ENCODE peak calls at places on chromosomes 12 and 14, in five cellular contexts. X, J, B, Y and E are unnamed samples.

GRCh38 chr12:92403210-92404175 is 257.8 kb upstream of the BTG1 start:
- DNase-seq in J (no peak), B (no peak), Y (no peak), X (no peak), E (peak)

GRCh38 chr12:31316964-31317363 is 9.0 kb downstream of the SINHCAF start:
- DNase-seq in J (no peak), Y (no peak), X (no peak), B (no peak), E (no peak)

GRCh38 chr12:120015313-120015712 is 26.3 kb downstream of the BICDL1 start:
- DNase-seq in J (no peak), Y (no peak), B (no peak), X (no peak), E (no peak)

GRCh38 chr14:99265571-99265970 is 6.4 kb downstream of the BCL11B start:
- DNase-seq in X (no peak), B (no peak), J (no peak), Y (no peak), E (no peak)

GRCh38 chr12:116161588-116161987 is 115.9 kb downstream of the MED13L start:
- DNase-seq in J (peak), X (no peak), B (no peak), Y (no peak), E (no peak)

GRCh38 chr12:64999157-64999425 is 122.0 kb downstream of the WIF1 start:
- DNase-seq in J (no peak), X (no peak), B (no peak), Y (no peak), E (no peak)

GRCh38 chr14:88590173-88590572 is 27.3 kb downstream of the ZC3H14 start:
- DNase-seq in J (peak), Y (no peak), B (peak), X (no peak), E (no peak)

GRCh38 chr12:12693111-12693671 is 2.8 kb downstream of the GPR19 start:
- DNase-seq in B (no peak), Y (no peak), J (no peak), X (no peak), E (no peak)

GRCh38 chr14:83463500-83464098 is 1929.9 kb upstream of the SEL1L start:
- DNase-seq in X (no peak), J (peak), Y (no peak), B (no peak), E (peak)

GRCh38 chr14:100025111-100025510 is 40.1 kb upstream of the EVL start:
- DNase-seq in Y (no peak), X (no peak), J (peak), B (peak), E (peak)

GRCh38 chr14:65772901-65773574 is 360.5 kb downstream of the FUT8 start:
- DNase-seq in B (no peak), Y (no peak), J (no peak), X (no peak), E (no peak)

GRCh38 chr14:69093551-69094421 is 59.1 kb downstream of the DCAF5 start:
- DNase-seq in X (no peak), J (peak), Y (no peak), B (no peak), E (no peak)

GRCh38 chr12:613996-614726 is 49.1 kb downstream of the NINJ2 start:
- DNase-seq in X (no peak), B (no peak), J (peak), Y (no peak), E (peak)

GRCh38 chr12:26195250-26195640 is at the start of gene SSPN:
- DNase-seq in X (peak), B (no peak), J (peak), Y (peak), E (peak)

GRCh38 chr12:21774358-21775129 is at the start of gene KCNJ8:
- DNase-seq in J (peak), B (peak), X (peak), Y (peak), E (peak)

GRCh38 chr12:1500095-1500801 is 94.1 kb downstream of the FBXL14 start:
- DNase-seq in X (peak), B (no peak), Y (no peak), J (peak), E (peak)

GRCh38 chr12:27644446-27644845 is 51.8 kb upstream of the REP15 start:
- DNase-seq in Y (no peak), J (peak), B (no peak), X (no peak), E (no peak)

GRCh38 chr14:103679351-103679750 is 35.9 kb downstream of the XRCC3 start:
- DNase-seq in X (no peak), J (peak), B (peak), Y (peak), E (peak)

GRCh38 chr12:121223947-121224285 is 14.0 kb downstream of the P2RX4 start:
- DNase-seq in B (no peak), Y (no peak), X (no peak), J (no peak), E (no peak)

GRCh38 chr14:91732859-91733477 is 1.1 kb upstream of the CATSPERB start:
- DNase-seq in Y (no peak), B (no peak), J (peak), X (no peak), E (no peak)

GRCh38 chr14:81066672-81067071 is 111.3 kb downstream of the TSHR start:
- DNase-seq in X (no peak), B (no peak), Y (no peak), J (no peak), E (no peak)

GRCh38 chr14:81062380-81062779 is 107.0 kb downstream of the TSHR start:
- DNase-seq in Y (no peak), X (no peak), B (no peak), J (no peak), E (no peak)

GRCh38 chr14:81067156-81067555 is 111.7 kb downstream of the TSHR start:
- DNase-seq in J (no peak), X (no peak), B (no peak), Y (no peak), E (no peak)

GRCh38 chr14:81068384-81068783 is 113.0 kb downstream of the TSHR start:
- DNase-seq in B (no peak), X (no peak), J (no peak), Y (no peak), E (no peak)

GRCh38 chr14:81062816-81063215 is 107.4 kb downstream of the TSHR start:
- DNase-seq in J (peak), X (no peak), Y (no peak), B (no peak), E (peak)
- TF ChIP-seq CTCF in J (peak), X (no peak), Y (no peak), B (peak), E (peak)

GRCh38 chr12:104456417-104456949 is at the start of gene CHST11:
- DNase-seq in X (peak), B (peak), J (peak), Y (peak), E (peak)
- TF ChIP-seq CTCF in X (no peak), B (no peak), J (peak), Y (no peak), E (no peak)

GRCh38 chr14:61925732-61926445 is 163.7 kb downstream of the SNAPC1 start:
- DNase-seq in B (no peak), Y (no peak), J (no peak), X (no peak), E (no peak)

GRCh38 chr14:61923348-61923747 is 161.1 kb downstream of the SNAPC1 start:
- DNase-seq in X (no peak), J (peak), B (no peak), Y (no peak), E (peak)

GRCh38 chr14:61927015-61927414 is 164.8 kb downstream of the SNAPC1 start:
- DNase-seq in B (no peak), Y (no peak), X (no peak), J (no peak), E (no peak)

GRCh38 chr14:61927521-61927920 is 165.3 kb downstream of the SNAPC1 start:
- DNase-seq in Y (no peak), J (peak), B (no peak), X (no peak), E (no peak)

DNA sequence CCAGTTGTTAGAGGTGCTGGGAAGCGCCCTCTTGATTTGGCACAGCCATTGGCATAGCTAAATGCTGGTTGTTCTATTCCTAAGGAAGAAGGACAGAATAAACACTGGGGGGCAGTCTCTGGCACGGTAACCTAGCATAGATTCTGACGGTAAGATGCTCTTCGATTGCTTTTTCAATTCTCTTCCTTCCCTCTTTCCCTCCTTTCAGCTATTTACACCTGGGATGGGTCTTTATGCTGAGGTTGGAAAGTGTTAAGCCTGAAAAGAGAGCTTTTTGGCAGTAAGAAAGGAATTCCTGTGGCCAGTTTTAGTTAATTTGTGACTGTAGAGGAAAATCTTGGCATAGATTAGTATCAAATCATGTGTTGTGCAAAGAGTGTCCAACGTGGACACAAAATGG is 162.8 kb downstream of the SNAPC1 start:
- DNase-seq in X (no peak), Y (no peak), B (no peak), J (no peak), E (peak)
- TF ChIP-seq CTCF in X (no peak), Y (no peak), B (peak), J (no peak), E (peak)

GRCh38 chr14:101072945-101073597 is 169.5 kb upstream of the RTL1 start:
- DNase-seq in Y (peak), B (peak), X (peak), J (peak), E (no peak)
- TF ChIP-seq CTCF in Y (no peak), B (peak), X (no peak), J (no peak), E (no peak)

GRCh38 chr12:8773456-8773855 is 49.0 kb upstream of the A2ML1 start:
- DNase-seq in Y (no peak), X (no peak), B (no peak), J (no peak), E (no peak)

GRCh38 chr12:8770499-8770898 is 51.9 kb upstream of the A2ML1 start:
- DNase-seq in B (no peak), Y (no peak), X (no peak), J (no peak), E (no peak)

GRCh38 chr12:8771072-8771471 is 51.3 kb upstream of the A2ML1 start:
- DNase-seq in Y (no peak), B (no peak), J (no peak), X (no peak), E (no peak)
- TF ChIP-seq CTCF in Y (no peak), B (no peak), J (no peak), X (no peak), E (no peak)

GRCh38 chr14:38080696-38081095 is 127.0 kb upstream of the SSTR1 start:
- DNase-seq in B (no peak), X (no peak), J (no peak), Y (no peak), E (no peak)
- TF ChIP-seq CTCF in B (no peak), X (no peak), J (no peak), Y (no peak), E (no peak)

GRCh38 chr14:53929871-53930685 is 26.5 kb downstream of the BMP4 start:
- DNase-seq in B (peak), J (no peak), X (no peak), Y (no peak), E (peak)
- TF ChIP-seq CTCF in B (peak), J (peak), X (no peak), Y (peak), E (peak)

GRCh38 chr14:24141030-24141880 is at the start of gene EMC9:
- DNase-seq in Y (peak), X (peak), J (peak), B (peak), E (peak)
- TF ChIP-seq CTCF in Y (peak), X (no peak), J (peak), B (no peak), E (peak)